ENCODE peak calls at places on chromosomes 13 and 19, in seven cellular contexts. One of them, this sample, is unnamed.

GRCh38 chr13:29817604-29818378 is 32.6 kb downstream of the UBL3 start:
- DNase-seq in A673: no peak
- DNase-seq in CD4-positive, alpha-beta memory T cell: no peak
- DNase-seq in uterus: no peak
- DNase-seq in right cardiac atrium: no peak
- DNase-seq in CD8-positive, alpha-beta T cell: no peak
- DNase-seq in heart right ventricle: no peak
- DNase-seq in this sample: no peak

GRCh38 chr13:112252744-112253590 is 123.2 kb upstream of the SPACA7 start:
- DNase-seq in uterus: no peak
- DNase-seq in A673: no peak
- DNase-seq in right cardiac atrium: no peak
- DNase-seq in CD4-positive, alpha-beta memory T cell: no peak
- DNase-seq in heart right ventricle: no peak
- DNase-seq in CD8-positive, alpha-beta T cell: no peak
- DNase-seq in this sample: no peak

GRCh38 chr13:48782429-48782840 is 128.7 kb downstream of the CYSLTR2 start:
- DNase-seq in CD8-positive, alpha-beta T cell: no peak
- DNase-seq in A673: no peak
- DNase-seq in CD4-positive, alpha-beta memory T cell: no peak
- DNase-seq in right cardiac atrium: no peak
- DNase-seq in uterus: no peak
- DNase-seq in heart right ventricle: no peak
- DNase-seq in this sample: no peak

GRCh38 chr19:50506700-50507099 is 4.3 kb downstream of the JOSD2 start:
- DNase-seq in A673: no peak
- DNase-seq in heart right ventricle: no peak
- DNase-seq in uterus: no peak
- DNase-seq in CD8-positive, alpha-beta T cell: no peak
- DNase-seq in right cardiac atrium: no peak
- DNase-seq in CD4-positive, alpha-beta memory T cell: peak; percentile 18
- DNase-seq in this sample: no peak

GRCh38 chr13:104869501-104869900 is 1666.0 kb downstream of the EFNB2 start:
- DNase-seq in CD8-positive, alpha-beta T cell: no peak
- DNase-seq in heart right ventricle: no peak
- DNase-seq in right cardiac atrium: no peak
- DNase-seq in uterus: no peak
- DNase-seq in CD4-positive, alpha-beta memory T cell: no peak
- DNase-seq in A673: no peak
- DNase-seq in this sample: no peak

GRCh38 chr13:99307247-99307646 is at the start of gene GPR183:
- DNase-seq in uterus: no peak
- DNase-seq in heart right ventricle: no peak
- DNase-seq in CD4-positive, alpha-beta memory T cell: peak; percentile 69
- DNase-seq in CD8-positive, alpha-beta T cell: no peak
- DNase-seq in A673: no peak
- DNase-seq in right cardiac atrium: no peak
- DNase-seq in this sample: peak; percentile 79

GRCh38 chr19:41298327-41298964 is 11.5 kb upstream of the CCDC97 start:
- DNase-seq in heart right ventricle: peak; percentile 81
- DNase-seq in CD8-positive, alpha-beta T cell: peak; percentile 70
- DNase-seq in right cardiac atrium: peak; percentile 94
- DNase-seq in uterus: no peak
- DNase-seq in CD4-positive, alpha-beta memory T cell: peak; percentile 80
- DNase-seq in A673: no peak
- DNase-seq in this sample: no peak

GRCh38 chr19:42150353-42150752 is 18.1 kb upstream of the POU2F2 start:
- DNase-seq in CD4-positive, alpha-beta memory T cell: no peak
- DNase-seq in CD8-positive, alpha-beta T cell: no peak
- DNase-seq in heart right ventricle: no peak
- DNase-seq in right cardiac atrium: no peak
- DNase-seq in uterus: no peak
- DNase-seq in A673: no peak
- DNase-seq in this sample: no peak

GRCh38 chr13:23321534-23322241 is 111.8 kb downstream of the SACS start:
- DNase-seq in heart right ventricle: no peak
- DNase-seq in A673: no peak
- DNase-seq in CD4-positive, alpha-beta memory T cell: no peak
- DNase-seq in CD8-positive, alpha-beta T cell: no peak
- DNase-seq in uterus: peak; percentile 54
- DNase-seq in right cardiac atrium: peak; percentile 76
- DNase-seq in this sample: no peak

GRCh38 chr13:97904059-97904458 is 49.4 kb upstream of the IPO5 start:
- DNase-seq in CD4-positive, alpha-beta memory T cell: no peak
- DNase-seq in A673: no peak
- DNase-seq in heart right ventricle: no peak
- DNase-seq in CD8-positive, alpha-beta T cell: no peak
- DNase-seq in right cardiac atrium: no peak
- DNase-seq in uterus: no peak
- DNase-seq in this sample: no peak

GRCh38 chr13:97901716-97902115 is 51.8 kb upstream of the IPO5 start:
- DNase-seq in right cardiac atrium: no peak
- DNase-seq in A673: no peak
- DNase-seq in heart right ventricle: no peak
- DNase-seq in uterus: no peak
- DNase-seq in CD4-positive, alpha-beta memory T cell: no peak
- DNase-seq in CD8-positive, alpha-beta T cell: no peak
- DNase-seq in this sample: no peak

GRCh38 chr13:97905517-97905916 is 48.0 kb upstream of the IPO5 start:
- DNase-seq in A673: no peak
- DNase-seq in CD4-positive, alpha-beta memory T cell: no peak
- DNase-seq in uterus: no peak
- DNase-seq in heart right ventricle: no peak
- DNase-seq in right cardiac atrium: no peak
- DNase-seq in CD8-positive, alpha-beta T cell: no peak
- DNase-seq in this sample: no peak
- H3K27ac ChIP-seq in A673: no peak overlapping the region
- H3K27ac ChIP-seq in CD4-positive, alpha-beta memory T cell: no peak overlapping the region
- H3K27ac ChIP-seq in uterus: no peak overlapping the region
- H3K27ac ChIP-seq in heart right ventricle: no peak overlapping the region
- H3K27ac ChIP-seq in right cardiac atrium: no peak overlapping the region
- H3K27ac ChIP-seq in CD8-positive, alpha-beta T cell: no peak overlapping the region
- H3K27ac ChIP-seq in this sample: no peak overlapping the region

GRCh38 chr13:20130012-20130411 is 30.8 kb downstream of the GJA3 start:
- DNase-seq in CD8-positive, alpha-beta T cell: no peak
- DNase-seq in right cardiac atrium: no peak
- DNase-seq in CD4-positive, alpha-beta memory T cell: no peak
- DNase-seq in uterus: no peak
- DNase-seq in A673: no peak
- DNase-seq in heart right ventricle: no peak
- DNase-seq in this sample: no peak
- H3K27me3 ChIP-seq in CD8-positive, alpha-beta T cell: peaks cover 23% of the 10 kb centered on the region
- H3K27me3 ChIP-seq in right cardiac atrium: no peaks in the 10 kb centered on the region
- H3K27me3 ChIP-seq in CD4-positive, alpha-beta memory T cell: peaks cover 15% of the 10 kb centered on the region
- H3K27me3 ChIP-seq in uterus: no peaks in the 10 kb centered on the region
- H3K27me3 ChIP-seq in A673: peaks cover 9% of the 10 kb centered on the region
- H3K27me3 ChIP-seq in heart right ventricle: peaks cover 44% of the 10 kb centered on the region
- H3K27me3 ChIP-seq in this sample: peaks cover 38% of the 10 kb centered on the region

GRCh38 chr19:11092181-11092538 is 2.9 kb downstream of the LDLR start:
- DNase-seq in uterus: no peak
- DNase-seq in CD8-positive, alpha-beta T cell: peak; percentile 39
- DNase-seq in heart right ventricle: no peak
- DNase-seq in right cardiac atrium: no peak
- DNase-seq in A673: peak; percentile 56
- DNase-seq in CD4-positive, alpha-beta memory T cell: peak; percentile 90
- DNase-seq in this sample: peak; percentile 81

GRCh38 chr19:11091343-11092153 is 2.3 kb downstream of the LDLR start:
- DNase-seq in heart right ventricle: no peak
- DNase-seq in uterus: peak; percentile 90
- DNase-seq in CD4-positive, alpha-beta memory T cell: peak; percentile 91
- DNase-seq in CD8-positive, alpha-beta T cell: peak; percentile 63
- DNase-seq in right cardiac atrium: peak; percentile 73
- DNase-seq in A673: peak; percentile 74
- DNase-seq in this sample: peak; percentile 59

GRCh38 chr19:11098327-11098726 is 9.1 kb downstream of the LDLR start:
- DNase-seq in right cardiac atrium: no peak
- DNase-seq in CD8-positive, alpha-beta T cell: no peak
- DNase-seq in uterus: no peak
- DNase-seq in heart right ventricle: no peak
- DNase-seq in A673: no peak
- DNase-seq in CD4-positive, alpha-beta memory T cell: no peak
- DNase-seq in this sample: no peak

GRCh38 chr19:11096210-11096841 is 7.1 kb downstream of the LDLR start:
- DNase-seq in A673: peak; percentile 90
- DNase-seq in heart right ventricle: peak; percentile 60
- DNase-seq in CD4-positive, alpha-beta memory T cell: peak; percentile 71
- DNase-seq in CD8-positive, alpha-beta T cell: no peak
- DNase-seq in right cardiac atrium: peak; percentile 90
- DNase-seq in uterus: peak; percentile 73
- DNase-seq in this sample: peak; percentile 53

DNA sequence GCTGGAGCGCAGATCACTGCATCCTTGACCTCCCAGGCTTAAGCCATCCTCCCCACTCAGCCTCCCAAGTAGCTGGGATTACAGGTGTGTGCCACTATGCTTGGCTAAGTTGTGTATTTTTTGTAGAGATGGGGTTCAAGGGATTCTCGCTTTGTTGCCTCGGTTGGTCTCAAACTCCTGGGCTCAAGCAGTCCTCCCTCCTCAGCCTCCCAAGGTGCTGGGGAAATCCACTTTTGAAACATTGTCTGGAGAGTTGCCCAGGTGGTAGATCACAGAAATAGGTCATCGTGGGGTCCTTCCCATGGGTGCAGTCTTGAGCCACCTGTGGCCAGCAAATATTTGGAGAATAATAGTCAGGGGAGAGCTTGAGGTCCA is 5.2 kb downstream of the LDLR start:
- DNase-seq in uterus: no peak
- DNase-seq in CD4-positive, alpha-beta memory T cell: no peak
- DNase-seq in CD8-positive, alpha-beta T cell: no peak
- DNase-seq in right cardiac atrium: no peak
- DNase-seq in heart right ventricle: no peak
- DNase-seq in A673: no peak
- DNase-seq in this sample: no peak
- H3K27ac ChIP-seq in uterus: peak overlapping the region; percentile 98
- H3K27ac ChIP-seq in CD4-positive, alpha-beta memory T cell: peak overlapping the region; percentile 89
- H3K27ac ChIP-seq in CD8-positive, alpha-beta T cell: peak overlapping the region; percentile 54
- H3K27ac ChIP-seq in right cardiac atrium: peak overlapping the region; percentile 84
- H3K27ac ChIP-seq in heart right ventricle: peak overlapping the region; percentile 78
- H3K27ac ChIP-seq in A673: peak overlapping the region; percentile 73
- H3K27ac ChIP-seq in this sample: peak overlapping the region; percentile 99

GRCh38 chr19:8146877-8147575 is 2.4 kb downstream of the FBN3 start:
- DNase-seq in A673: no peak
- DNase-seq in CD8-positive, alpha-beta T cell: no peak
- DNase-seq in heart right ventricle: no peak
- DNase-seq in CD4-positive, alpha-beta memory T cell: no peak
- DNase-seq in right cardiac atrium: no peak
- DNase-seq in uterus: no peak
- DNase-seq in this sample: no peak
- H3K27me3 ChIP-seq in A673: peaks cover 28% of the 10 kb centered on the region
- H3K27me3 ChIP-seq in CD8-positive, alpha-beta T cell: peaks cover 16% of the 10 kb centered on the region
- H3K27me3 ChIP-seq in heart right ventricle: peaks cover 55% of the 10 kb centered on the region
- H3K27me3 ChIP-seq in CD4-positive, alpha-beta memory T cell: peaks cover 8% of the 10 kb centered on the region
- H3K27me3 ChIP-seq in right cardiac atrium: no peaks in the 10 kb centered on the region
- H3K27me3 ChIP-seq in uterus: no peaks in the 10 kb centered on the region
- H3K27me3 ChIP-seq in this sample: peaks cover 10% of the 10 kb centered on the region

DNA sequence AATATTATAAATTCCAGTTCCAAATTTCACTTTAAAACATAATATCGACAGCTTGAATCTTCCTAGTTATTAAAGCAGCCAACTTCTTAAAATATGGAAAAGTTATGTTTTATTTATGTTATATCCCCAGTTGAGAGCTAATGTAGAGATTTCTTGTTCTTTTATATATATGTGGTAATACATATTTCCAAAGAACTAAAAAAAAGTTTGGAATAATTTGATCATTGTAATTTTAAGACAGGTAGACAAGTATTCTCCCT is 781 bp upstream of the TBC1D4 start:
- DNase-seq in heart right ventricle: no peak
- DNase-seq in A673: no peak
- DNase-seq in CD4-positive, alpha-beta memory T cell: no peak
- DNase-seq in uterus: no peak
- DNase-seq in right cardiac atrium: no peak
- DNase-seq in CD8-positive, alpha-beta T cell: no peak
- DNase-seq in this sample: no peak
- H3K27ac ChIP-seq in heart right ventricle: peak overlapping the region; percentile 89
- H3K27ac ChIP-seq in A673: no peak overlapping the region
- H3K27ac ChIP-seq in CD4-positive, alpha-beta memory T cell: no peak overlapping the region
- H3K27ac ChIP-seq in uterus: peak overlapping the region; percentile 80
- H3K27ac ChIP-seq in right cardiac atrium: no peak overlapping the region
- H3K27ac ChIP-seq in CD8-positive, alpha-beta T cell: no peak overlapping the region
- H3K27ac ChIP-seq in this sample: no peak overlapping the region

GRCh38 chr19:53966931-53967330 is 4.2 kb downstream of the CACNG8 start:
- DNase-seq in A673: no peak
- DNase-seq in right cardiac atrium: no peak
- DNase-seq in CD8-positive, alpha-beta T cell: no peak
- DNase-seq in heart right ventricle: no peak
- DNase-seq in CD4-positive, alpha-beta memory T cell: no peak
- DNase-seq in uterus: no peak
- DNase-seq in this sample: no peak

GRCh38 chr19:53965091-53965490 is 2.4 kb downstream of the CACNG8 start:
- DNase-seq in CD4-positive, alpha-beta memory T cell: no peak
- DNase-seq in uterus: no peak
- DNase-seq in CD8-positive, alpha-beta T cell: no peak
- DNase-seq in heart right ventricle: no peak
- DNase-seq in right cardiac atrium: no peak
- DNase-seq in A673: no peak
- DNase-seq in this sample: no peak

GRCh38 chr19:53971608-53972007 is 8.9 kb downstream of the CACNG8 start:
- DNase-seq in CD8-positive, alpha-beta T cell: no peak
- DNase-seq in CD4-positive, alpha-beta memory T cell: no peak
- DNase-seq in right cardiac atrium: no peak
- DNase-seq in heart right ventricle: no peak
- DNase-seq in A673: no peak
- DNase-seq in uterus: no peak
- DNase-seq in this sample: no peak

GRCh38 chr19:53969366-53969765 is 6.6 kb downstream of the CACNG8 start:
- DNase-seq in uterus: no peak
- DNase-seq in A673: no peak
- DNase-seq in heart right ventricle: no peak
- DNase-seq in CD4-positive, alpha-beta memory T cell: no peak
- DNase-seq in right cardiac atrium: no peak
- DNase-seq in CD8-positive, alpha-beta T cell: no peak
- DNase-seq in this sample: no peak
- H3K27me3 ChIP-seq in uterus: no peaks in the 10 kb centered on the region
- H3K27me3 ChIP-seq in A673: no peaks in the 10 kb centered on the region
- H3K27me3 ChIP-seq in heart right ventricle: peaks cover 9% of the 10 kb centered on the region
- H3K27me3 ChIP-seq in CD4-positive, alpha-beta memory T cell: no peaks in the 10 kb centered on the region
- H3K27me3 ChIP-seq in right cardiac atrium: no peaks in the 10 kb centered on the region
- H3K27me3 ChIP-seq in CD8-positive, alpha-beta T cell: peaks cover 7% of the 10 kb centered on the region
- H3K27me3 ChIP-seq in this sample: no peaks in the 10 kb centered on the region

DNA sequence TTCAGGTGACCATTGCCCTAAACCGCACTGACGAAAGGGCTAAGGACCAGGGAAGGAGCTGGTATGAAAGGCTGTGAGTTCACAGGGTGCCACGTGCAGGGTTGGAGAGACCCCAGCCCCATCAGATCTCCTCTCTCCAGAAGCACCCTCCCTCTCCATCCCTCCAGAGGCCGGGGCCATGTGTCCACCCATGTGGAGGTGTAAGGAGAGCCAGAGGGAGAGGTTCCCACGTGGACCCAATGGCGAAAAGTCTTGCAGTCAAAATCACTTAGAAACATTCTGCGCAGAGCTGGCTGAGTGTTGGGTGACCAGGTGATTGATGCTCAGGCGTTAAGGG is 168.3 kb downstream of the COL4A1 start:
- DNase-seq in heart right ventricle: no peak
- DNase-seq in uterus: no peak
- DNase-seq in right cardiac atrium: peak; percentile 56
- DNase-seq in CD4-positive, alpha-beta memory T cell: no peak
- DNase-seq in A673: no peak
- DNase-seq in CD8-positive, alpha-beta T cell: no peak
- DNase-seq in this sample: peak; percentile 2
- H3K27ac ChIP-seq in heart right ventricle: peak overlapping the region; percentile 91
- H3K27ac ChIP-seq in uterus: peak overlapping the region; percentile 40
- H3K27ac ChIP-seq in right cardiac atrium: no peak overlapping the region
- H3K27ac ChIP-seq in CD4-positive, alpha-beta memory T cell: no peak overlapping the region
- H3K27ac ChIP-seq in A673: no peak overlapping the region
- H3K27ac ChIP-seq in CD8-positive, alpha-beta T cell: no peak overlapping the region
- H3K27ac ChIP-seq in this sample: no peak overlapping the region

This sample was measured in CD4-positive, CD25-positive, alpha-beta regulatory T cell.